ENCODE peak calls at places on chromosomes 7 and 10, in six cellular contexts. C is NT2/D1, Z is tibial nerve, L is heart right ventricle, D is small intestine, N is SJSA1. F is an unnamed sample.
A peak's percentile ranks its signal among the peaks of the same experiment; 100 is the strongest.

GRCh38 chr7:106853250-106853908 is 11.7 kb upstream of the PIK3CG start:
- DNase-seq in C (no peak), Z (no peak), L (no peak), D (no peak), N (no peak), F (no peak)

GRCh38 chr10:114534480-114535095 is 123.5 kb downstream of the ABLIM1 start:
- DNase-seq in C (no peak), Z (no peak), L (no peak), D (no peak), N (no peak), F (no peak)

GRCh38 chr10:123270221-123270620 is 116.0 kb downstream of the BUB3 start:
- DNase-seq in C (no peak), Z (no peak), L (no peak), D (no peak), N (no peak), F (no peak)

GRCh38 chr7:37111459-37111858 is 337.2 kb downstream of the ELMO1 start:
- DNase-seq in C (no peak), Z (no peak), L (no peak), D (no peak), N (no peak), F (no peak)

GRCh38 chr7:44637788-44638594 is 31.6 kb downstream of the OGDH start:
- DNase-seq in C (no peak), Z (no peak), L (no peak), D (peak; percentile 97), N (peak; percentile 71), F (peak; percentile 49)

GRCh38 chr10:24891823-24892222 is 60.6 kb downstream of the PRTFDC1 start:
- DNase-seq in C (no peak), Z (no peak), L (no peak), D (no peak), N (no peak), F (no peak)

GRCh38 chr7:140463111-140463510 is 16.2 kb downstream of the MKRN1 start:
- DNase-seq in C (no peak), Z (no peak), L (no peak), D (no peak), N (no peak), F (no peak)

GRCh38 chr10:116691544-116692126 is 50.7 kb downstream of the HSPA12A start:
- DNase-seq in C (no peak), Z (no peak), L (peak; percentile 29), D (no peak), N (no peak), F (no peak)

GRCh38 chr7:129958643-129959479 is 6.1 kb upstream of the UBE2H start:
- DNase-seq in C (no peak), Z (no peak), L (peak; percentile 32), D (peak; percentile 90), N (peak; percentile 78), F (no peak)

GRCh38 chr7:76300210-76300731 is 2.2 kb upstream of the HSPB1 start:
- DNase-seq in C (no peak), Z (no peak), L (no peak), D (peak; percentile 91), N (no peak), F (no peak)

GRCh38 chr7:35418716-35419425 is 165.0 kb upstream of the TBX20 start:
- DNase-seq in C (no peak), Z (no peak), L (no peak), D (no peak), N (no peak), F (no peak)

GRCh38 chr10:26835025-26835424 is 25.7 kb downstream of the ABI1 start:
- DNase-seq in C (no peak), Z (no peak), L (no peak), D (no peak), N (no peak), F (no peak)

GRCh38 chr10:123133511-123133910 is 2.3 kb upstream of the HMX3 start:
- DNase-seq in C (no peak), Z (no peak), L (no peak), D (no peak), N (no peak), F (no peak)

GRCh38 chr10:19862811-19863515 is 46.7 kb downstream of the PLXDC2 start:
- DNase-seq in C (no peak), Z (no peak), L (no peak), D (no peak), N (no peak), F (no peak)

GRCh38 chr10:132464256-132465192 is 67.5 kb downstream of the PWWP2B start:
- DNase-seq in C (no peak), Z (peak; percentile 83), L (peak; percentile 82), D (no peak), N (no peak), F (peak; percentile 91)

GRCh38 chr10:132465193-132465888 is 68.3 kb downstream of the PWWP2B start:
- DNase-seq in C (no peak), Z (no peak), L (no peak), D (peak; percentile 79), N (no peak), F (no peak)

GRCh38 chr10:132461683-132462231 is 64.8 kb downstream of the PWWP2B start:
- DNase-seq in C (no peak), Z (no peak), L (no peak), D (peak; percentile 98), N (no peak), F (no peak)

GRCh38 chr10:132462463-132463332 is 65.7 kb downstream of the PWWP2B start:
- DNase-seq in C (no peak), Z (no peak), L (no peak), D (no peak), N (no peak), F (no peak)

DNA sequence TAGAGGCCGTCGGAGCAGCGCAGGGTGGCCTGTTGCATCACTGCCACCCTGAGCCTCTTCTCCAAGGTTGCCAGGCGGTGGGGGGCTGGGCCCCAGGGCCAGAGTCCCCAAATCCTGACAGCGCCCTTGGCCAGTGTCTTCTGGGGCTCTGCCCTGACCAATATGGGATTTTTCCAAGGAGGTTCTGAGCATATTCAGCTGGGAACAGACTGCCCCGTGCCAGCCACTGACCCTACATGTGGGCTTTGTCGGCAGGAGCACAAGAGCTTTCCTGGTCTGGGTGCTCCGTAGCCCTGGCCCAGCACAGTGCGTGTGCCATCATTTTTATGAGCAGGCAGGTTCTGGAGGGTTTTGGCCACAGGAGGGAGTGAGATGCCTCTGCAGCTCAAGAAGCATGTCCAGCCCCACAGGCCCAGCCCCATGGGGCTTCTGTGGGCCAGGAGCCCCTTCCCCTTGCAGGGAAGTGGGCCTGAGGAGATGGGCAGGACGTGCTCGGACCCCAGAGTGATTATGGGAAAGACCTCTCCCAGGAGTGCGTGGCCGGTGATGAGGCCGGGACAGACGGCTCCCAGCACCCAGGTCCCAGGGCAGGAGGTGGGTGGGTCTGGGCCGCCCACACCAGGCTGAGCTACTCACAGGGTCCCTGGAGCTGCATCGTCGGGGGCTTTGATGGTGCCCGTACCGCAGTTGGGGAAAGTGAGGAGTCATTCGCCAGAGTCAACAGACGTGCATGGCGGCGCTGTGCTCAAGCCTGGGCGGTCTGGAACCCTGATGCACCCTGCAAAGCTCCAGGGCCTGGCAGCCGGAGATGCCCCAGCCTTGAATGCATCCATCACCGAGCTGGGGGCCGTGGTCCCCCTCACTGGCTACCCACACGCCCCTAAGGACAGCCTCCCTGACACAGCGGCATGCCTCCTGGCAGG is 66.6 kb downstream of the PWWP2B start:
- DNase-seq in C (no peak), Z (no peak), L (no peak), D (no peak), N (no peak), F (peak; percentile 76)
- H3K4me1 ChIP-seq in C (peaks cover 7% of the 10 kb centered on the region), Z (peaks cover 71% of the 10 kb centered on the region), L (peaks cover 62% of the 10 kb centered on the region), D (peaks cover 26% of the 10 kb centered on the region), N (peaks cover 4% of the 10 kb centered on the region), F (peaks cover 20% of the 10 kb centered on the region)

DNA sequence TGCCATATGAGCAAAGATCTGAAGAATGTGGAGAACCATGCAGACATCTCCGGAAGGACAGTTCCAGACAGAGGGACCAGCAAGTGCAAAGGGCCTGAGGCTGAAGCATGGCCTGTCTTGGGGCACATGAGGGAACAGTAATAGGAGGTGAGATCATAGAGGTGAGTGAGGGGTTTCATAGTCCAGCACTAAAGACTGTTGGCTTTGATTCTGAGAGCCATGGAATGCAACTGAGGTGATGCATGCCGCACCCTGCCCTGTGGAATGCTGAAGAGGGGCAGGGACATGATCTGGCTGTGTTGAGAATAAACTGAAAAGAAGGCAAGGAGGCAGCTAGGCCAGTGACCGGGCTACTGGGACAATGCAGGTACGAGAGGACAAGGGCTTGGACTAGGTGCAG is 253.1 kb upstream of the KLF14 start:
- DNase-seq in C (no peak), Z (no peak), L (no peak), D (no peak), N (no peak), F (no peak)
- H3K4me1 ChIP-seq in C (no peaks in the 10 kb centered on the region), Z (peaks cover 52% of the 10 kb centered on the region), L (peaks cover 61% of the 10 kb centered on the region), D (peaks cover 3% of the 10 kb centered on the region), N (no peaks in the 10 kb centered on the region), F (no peaks in the 10 kb centered on the region)

DNA sequence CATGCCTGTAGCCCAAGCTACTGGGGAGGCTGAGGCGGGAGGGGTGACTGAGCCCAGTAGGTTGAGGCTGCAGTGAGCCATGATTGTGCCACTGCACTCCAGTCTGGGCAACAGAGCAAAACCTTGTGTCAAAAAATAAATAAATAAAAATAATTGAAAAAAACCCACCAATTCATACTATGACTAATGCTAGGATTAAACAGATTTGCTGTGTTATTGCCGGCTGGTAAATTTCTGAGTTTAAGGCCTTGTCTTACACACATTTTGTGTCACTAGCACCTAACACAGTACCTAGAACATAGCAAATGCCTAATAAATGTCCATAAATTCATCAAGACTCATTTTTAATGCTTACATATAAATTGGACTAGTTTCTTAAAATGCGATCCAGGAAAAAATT is 8.7 kb downstream of the ESYT2 start:
- DNase-seq in C (no peak), Z (no peak), L (no peak), D (no peak), N (no peak), F (no peak)
- H3K4me1 ChIP-seq in C (peaks cover 5% of the 10 kb centered on the region), Z (peaks cover 62% of the 10 kb centered on the region), L (peaks cover 68% of the 10 kb centered on the region), D (peaks cover 10% of the 10 kb centered on the region), N (peaks cover 46% of the 10 kb centered on the region), F (peaks cover 78% of the 10 kb centered on the region)

DNA sequence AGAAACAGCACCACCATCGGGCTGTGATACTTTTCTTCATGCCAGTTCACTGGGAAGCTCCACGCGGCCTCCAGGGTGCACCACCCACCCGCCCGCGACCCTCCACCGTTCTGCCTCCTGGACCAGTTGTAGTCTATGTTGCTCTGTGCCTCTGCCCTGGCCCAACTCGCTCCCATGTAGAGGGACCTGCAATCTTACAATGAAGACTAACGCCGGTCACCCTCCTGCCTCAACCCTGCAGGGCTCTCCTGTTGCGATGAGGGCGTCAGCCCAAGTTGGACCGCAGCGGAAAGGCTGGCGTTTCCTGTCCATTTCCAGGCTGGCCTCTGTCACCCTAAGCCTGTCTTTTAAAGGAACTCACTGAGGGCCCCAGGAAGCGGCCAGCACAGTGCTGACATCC is 34.9 kb downstream of the IL15RA start:
- DNase-seq in C (no peak), Z (no peak), L (peak; percentile 67), D (no peak), N (no peak), F (peak; percentile 84)
- H3K4me1 ChIP-seq in C (peaks cover 8% of the 10 kb centered on the region), Z (peaks cover 10% of the 10 kb centered on the region), L (peaks cover 36% of the 10 kb centered on the region), D (peaks cover 1% of the 10 kb centered on the region), N (peaks cover 24% of the 10 kb centered on the region), F (peaks cover 46% of the 10 kb centered on the region)

GRCh38 chr7:69962856-69963149 is 364.5 kb downstream of the AUTS2 start:
- DNase-seq in C (no peak), Z (no peak), L (no peak), D (no peak), N (no peak), F (no peak)
- H3K4me1 ChIP-seq in C (peaks cover 6% of the 10 kb centered on the region), Z (peaks cover 16% of the 10 kb centered on the region), L (peaks cover 36% of the 10 kb centered on the region), D (peaks cover 4% of the 10 kb centered on the region), N (no peaks in the 10 kb centered on the region), F (peaks cover 2% of the 10 kb centered on the region)